ENCODE peak calls at places on chromosomes 5 and 9, in seven cellular contexts. S is MM.1S, O is sigmoid colon, J is right atrium auricular region, V is fibroblast of lung, D is neural progenitor cell, Y is tibial nerve. G is an unnamed sample. For H3K4me1, the result is how much of the 10 kb centered on the place peaks cover.

GRCh38 chr5:91212336-91213092 is 170.6 kb downstream of the ARRDC3 start:
- DNase-seq in S (no peak), O (peak), J (no peak), V (peak), D (no peak), Y (peak), G (peak)

GRCh38 chr9:2817987-2818386 is 25.9 kb downstream of the PUM3 start:
- DNase-seq in S (no peak), O (no peak), J (no peak), V (peak), D (no peak), Y (no peak), G (peak)

GRCh38 chr9:5438301-5439162 is 807 bp upstream of the PLGRKT start:
- DNase-seq in S (peak), O (no peak), J (no peak), V (peak), D (no peak), Y (no peak), G (no peak)

GRCh38 chr9:78167356-78167755 is 68.5 kb upstream of the CEP78 start:
- DNase-seq in S (no peak), O (no peak), J (no peak), V (no peak), D (no peak), Y (no peak), G (no peak)

GRCh38 chr9:115597330-115597729 is 479.4 kb upstream of the TNC start:
- DNase-seq in S (no peak), O (no peak), J (no peak), V (no peak), D (no peak), Y (no peak), G (no peak)

GRCh38 chr9:86512929-86513328 is 158.7 kb upstream of the TUT7 start:
- DNase-seq in S (no peak), O (no peak), J (no peak), V (peak), D (no peak), Y (no peak), G (no peak)

GRCh38 chr5:181260720-181261319 is at the start of gene TRIM52:
- DNase-seq in S (peak), O (peak), J (peak), V (peak), D (peak), Y (peak), G (peak)

GRCh38 chr5:146284016-146284415 is 54.6 kb upstream of the POU4F3 start:
- DNase-seq in S (no peak), O (no peak), J (no peak), V (no peak), D (no peak), Y (no peak), G (no peak)

GRCh38 chr9:28598396-28598795 is 1025.1 kb upstream of the C9orf72 start:
- DNase-seq in S (no peak), O (no peak), J (no peak), V (no peak), D (peak), Y (no peak), G (no peak)

GRCh38 chr5:151041577-151042268 is 21.3 kb downstream of the GPX3 start:
- DNase-seq in S (no peak), O (no peak), J (no peak), V (no peak), D (no peak), Y (no peak), G (no peak)

GRCh38 chr5:15425802-15426201 is 74.2 kb upstream of the FBXL7 start:
- DNase-seq in S (no peak), O (no peak), J (no peak), V (no peak), D (no peak), Y (peak), G (no peak)

GRCh38 chr5:126483156-126483555 is 59.9 kb downstream of the GRAMD2B start:
- DNase-seq in S (no peak), O (no peak), J (no peak), V (peak), D (no peak), Y (no peak), G (no peak)

GRCh38 chr9:91130796-91131318 is 230.9 kb downstream of the AUH start:
- DNase-seq in S (no peak), O (no peak), J (no peak), V (no peak), D (no peak), Y (no peak), G (no peak)

GRCh38 chr5:53884844-53885243 is 324.4 kb downstream of the NDUFS4 start:
- DNase-seq in S (no peak), O (no peak), J (no peak), V (peak), D (no peak), Y (no peak), G (no peak)

GRCh38 chr9:105385372-105385985 is 62.4 kb upstream of the FSD1L start:
- DNase-seq in S (peak), O (peak), J (no peak), V (no peak), D (no peak), Y (peak), G (no peak)

GRCh38 chr9:87834357-87834756 is 48.3 kb upstream of the SPATA31E1 start:
- DNase-seq in S (no peak), O (no peak), J (no peak), V (no peak), D (peak), Y (no peak), G (no peak)

GRCh38 chr5:10581424-10581748 is 17.5 kb downstream of the ANKRD33B start:
- DNase-seq in S (no peak), O (no peak), J (no peak), V (no peak), D (no peak), Y (no peak), G (no peak)

GRCh38 chr5:116451905-116452450 is 122.6 kb downstream of the SEMA6A start:
- DNase-seq in S (no peak), O (no peak), J (no peak), V (no peak), D (no peak), Y (no peak), G (no peak)

GRCh38 chr5:67012241-67012640 is 184.4 kb downstream of the CD180 start:
- DNase-seq in S (no peak), O (no peak), J (no peak), V (no peak), D (no peak), Y (no peak), G (no peak)

GRCh38 chr9:137971477-137972138 is 94.0 kb downstream of the CACNA1B start:
- DNase-seq in S (no peak), O (peak), J (peak), V (no peak), D (no peak), Y (no peak), G (peak)

GRCh38 chr5:76724871-76725270 is 8.9 kb downstream of the F2R start:
- DNase-seq in S (no peak), O (no peak), J (no peak), V (no peak), D (no peak), Y (no peak), G (no peak)

GRCh38 chr5:60927450-60927849 is 17.4 kb downstream of the ERCC8 start:
- DNase-seq in S (no peak), O (no peak), J (no peak), V (no peak), D (no peak), Y (no peak), G (no peak)

GRCh38 chr5:112616812-112617547 is 120.7 kb upstream of the APC start:
- DNase-seq in S (peak), O (no peak), J (no peak), V (no peak), D (no peak), Y (no peak), G (no peak)

GRCh38 chr5:36928947-36929346 is 52.4 kb downstream of the NIPBL start:
- DNase-seq in S (no peak), O (no peak), J (no peak), V (peak), D (no peak), Y (no peak), G (no peak)

GRCh38 chr9:124613849-124614248 is 106.7 kb upstream of the NR5A1 start:
- DNase-seq in S (no peak), O (no peak), J (no peak), V (no peak), D (no peak), Y (no peak), G (no peak)

GRCh38 chr5:95283761-95284511 is 958 bp downstream of the MCTP1 start:
- DNase-seq in S (peak), O (no peak), J (no peak), V (no peak), D (peak), Y (no peak), G (no peak)

GRCh38 chr9:107363511-107364182 is 80.6 kb downstream of the RAD23B start:
- DNase-seq in S (no peak), O (peak), J (no peak), V (no peak), D (peak), Y (no peak), G (no peak)

GRCh38 chr5:139406960-139407359 is 3.1 kb upstream of the SPATA24 start:
- DNase-seq in S (no peak), O (no peak), J (no peak), V (no peak), D (no peak), Y (no peak), G (peak)

GRCh38 chr5:141695627-141696180 is 13.7 kb upstream of the ARAP3 start:
- DNase-seq in S (no peak), O (no peak), J (no peak), V (no peak), D (no peak), Y (no peak), G (no peak)

GRCh38 chr5:9903806-9904205 is 273.7 kb upstream of the TAS2R1 start:
- DNase-seq in S (no peak), O (no peak), J (no peak), V (peak), D (no peak), Y (no peak), G (no peak)

GRCh38 chr9:129606161-129607025 is 14.5 kb downstream of the C9orf50 start:
- DNase-seq in S (no peak), O (no peak), J (no peak), V (no peak), D (no peak), Y (peak), G (no peak)

GRCh38 chr9:34010979-34011378 is 37.7 kb downstream of the UBAP2 start:
- DNase-seq in S (peak), O (no peak), J (no peak), V (peak), D (no peak), Y (peak), G (no peak)

GRCh38 chr5:148397968-148398595 is 14.3 kb downstream of the FBXO38 start:
- DNase-seq in S (no peak), O (no peak), J (no peak), V (no peak), D (peak), Y (no peak), G (no peak)

GRCh38 chr5:12695651-12696050 is 791.4 kb upstream of the CTNND2 start:
- DNase-seq in S (no peak), O (no peak), J (no peak), V (no peak), D (no peak), Y (no peak), G (no peak)

GRCh38 chr5:171549259-171549658 is 129.8 kb downstream of the FGF18 start:
- DNase-seq in S (no peak), O (no peak), J (no peak), V (no peak), D (no peak), Y (no peak), G (no peak)
- H3K4me1 ChIP-seq in S (under half), O (under half), J (under half), V (under half), D (under half), Y (under half), G (under half)

DNA sequence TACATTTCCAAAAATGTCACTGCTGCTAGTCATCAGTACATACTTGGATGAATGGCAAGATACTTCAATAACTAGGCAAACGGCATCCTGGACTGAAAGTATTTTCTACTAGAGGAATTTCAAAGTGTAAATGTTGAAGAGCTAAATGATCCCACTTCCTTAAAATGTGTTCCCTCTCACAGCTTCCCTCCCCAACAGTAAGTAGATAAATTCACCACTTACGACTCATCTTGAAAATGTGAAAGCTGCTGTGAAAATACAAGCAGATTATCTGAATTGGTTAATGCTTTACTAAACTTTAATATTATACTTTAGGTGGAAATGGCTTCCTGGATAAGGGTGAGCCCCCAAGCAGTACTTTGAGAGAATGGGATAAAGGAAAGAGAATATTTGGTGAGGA is 1571.4 kb upstream of the WWC1 start:
- DNase-seq in S (no peak), O (no peak), J (no peak), V (no peak), D (no peak), Y (no peak), G (no peak)
- H3K4me1 ChIP-seq in S (under half), O (under half), J (under half), V (under half), D (under half), Y (under half), G (under half)

GRCh38 chr9:127961613-127962150 is 19.1 kb downstream of the EEIG1 start:
- DNase-seq in S (no peak), O (no peak), J (no peak), V (no peak), D (no peak), Y (no peak), G (no peak)
- H3K4me1 ChIP-seq in S (under half), O (half or more), J (under half), V (under half), D (under half), Y (half or more), G (under half)

DNA sequence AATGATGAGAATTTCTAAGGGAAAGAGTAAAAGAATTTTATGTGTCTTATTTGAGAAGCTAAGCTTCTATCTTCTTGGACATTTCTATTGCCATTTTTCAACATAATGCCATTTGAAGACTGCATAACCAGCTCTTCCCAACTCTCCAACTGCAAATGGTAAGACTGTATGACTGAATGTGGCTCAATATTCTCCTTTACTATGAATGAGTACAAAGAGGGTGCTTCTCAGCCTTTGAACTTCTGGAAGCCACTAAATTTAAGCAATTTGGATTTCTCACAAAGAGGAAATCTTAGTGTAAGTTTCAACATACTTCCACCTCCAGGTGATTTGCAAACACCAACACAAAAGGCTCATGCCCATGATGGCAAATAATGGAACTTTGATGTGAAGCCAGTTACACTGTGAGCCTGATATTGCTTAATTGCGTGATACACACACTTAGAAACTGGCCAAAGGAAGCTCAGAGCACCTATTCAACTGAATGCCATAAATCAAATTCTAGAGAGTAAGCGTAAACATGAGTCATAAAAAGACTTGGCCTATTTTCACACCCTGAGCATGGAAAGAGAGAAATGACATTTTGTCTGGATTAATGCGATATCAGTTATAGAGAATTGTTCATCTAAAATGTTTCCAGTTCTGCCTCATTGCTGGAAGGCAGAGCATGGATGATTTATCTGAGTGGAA is 145.4 kb downstream of the PLK2 start:
- DNase-seq in S (no peak), O (no peak), J (no peak), V (no peak), D (no peak), Y (no peak), G (no peak)
- H3K4me1 ChIP-seq in S (under half), O (under half), J (under half), V (under half), D (under half), Y (under half), G (under half)

GRCh38 chr5:1052076-1052475 is 43.5 kb downstream of the NKD2 start:
- DNase-seq in S (no peak), O (no peak), J (no peak), V (no peak), D (no peak), Y (no peak), G (no peak)
- H3K4me1 ChIP-seq in S (under half), O (under half), J (under half), V (under half), D (under half), Y (under half), G (under half)

GRCh38 chr5:4584982-4585381 is 555.1 kb upstream of the ADAMTS16 start:
- DNase-seq in S (no peak), O (no peak), J (no peak), V (no peak), D (no peak), Y (peak), G (no peak)

GRCh38 chr5:4579679-4580078 is 560.5 kb upstream of the ADAMTS16 start:
- DNase-seq in S (no peak), O (no peak), J (no peak), V (no peak), D (no peak), Y (no peak), G (no peak)

GRCh38 chr5:4576161-4576748 is 563.9 kb upstream of the ADAMTS16 start:
- DNase-seq in S (no peak), O (no peak), J (no peak), V (no peak), D (no peak), Y (no peak), G (no peak)

GRCh38 chr5:4581289-4581688 is 558.8 kb upstream of the ADAMTS16 start:
- DNase-seq in S (no peak), O (no peak), J (no peak), V (no peak), D (no peak), Y (no peak), G (no peak)

GRCh38 chr5:4580772-4581171 is 559.4 kb upstream of the ADAMTS16 start:
- DNase-seq in S (no peak), O (no peak), J (no peak), V (no peak), D (no peak), Y (no peak), G (no peak)
- H3K4me1 ChIP-seq in S (under half), O (under half), J (under half), V (under half), D (under half), Y (under half), G (under half)

G was measured in ascending aorta.